ENCODE peak calls at places on chromosomes 7 and 10, in eight cellular contexts. L, B, X, S, A, K, G and T are unnamed samples.
A peak's percentile ranks its signal among the peaks of the same experiment; 100 is the strongest.

GRCh38 chr10:70694410-70695179 is 22.3 kb downstream of the ADAMTS14 start:
- DNase-seq in L (no peak), B (no peak), X (no peak), S (no peak), A (peak; percentile 88), K (no peak), G (no peak), T (no peak)

GRCh38 chr7:94590526-94591162 is 65.3 kb downstream of the SGCE start:
- DNase-seq in L (no peak), B (no peak), X (peak; percentile 11), S (no peak), A (no peak), K (no peak), G (no peak), T (no peak)

GRCh38 chr10:59172567-59172966 is 3.9 kb upstream of the PHYHIPL start:
- DNase-seq in L (no peak), B (no peak), X (no peak), S (no peak), A (no peak), K (no peak), G (no peak), T (no peak)

GRCh38 chr7:149814494-149814893 is 23.7 kb upstream of the ZNF862 start:
- DNase-seq in L (no peak), B (no peak), X (no peak), S (no peak), A (no peak), K (no peak), G (no peak), T (no peak)

GRCh38 chr10:25725917-25726716 is 207.9 kb upstream of the MYO3A start:
- DNase-seq in L (no peak), B (peak; percentile 29), X (peak; percentile 19), S (peak; percentile 14), A (peak; percentile 69), K (no peak), G (no peak), T (no peak)

GRCh38 chr7:91892099-91892788 is 11.7 kb upstream of the MTERF1 start:
- DNase-seq in L (no peak), B (no peak), X (no peak), S (no peak), A (no peak), K (no peak), G (no peak), T (no peak)

GRCh38 chr7:115851291-115851690 is 179.3 kb downstream of the TFEC start:
- DNase-seq in L (no peak), B (peak; percentile 7), X (no peak), S (no peak), A (peak; percentile 71), K (no peak), G (no peak), T (no peak)

GRCh38 chr10:409403-410040 is 274.3 kb downstream of the ZMYND11 start:
- DNase-seq in L (no peak), B (no peak), X (no peak), S (no peak), A (no peak), K (no peak), G (no peak), T (peak; percentile 47)

GRCh38 chr10:35827783-35828182 is 185.7 kb upstream of the FZD8 start:
- DNase-seq in L (no peak), B (no peak), X (no peak), S (no peak), A (no peak), K (no peak), G (no peak), T (peak; percentile 83)

GRCh38 chr10:88271736-88272135 is 311.4 kb downstream of the RNLS start:
- DNase-seq in L (no peak), B (no peak), X (no peak), S (no peak), A (peak; percentile 50), K (peak; percentile 64), G (no peak), T (no peak)

GRCh38 chr10:7593068-7593467 is 73.7 kb downstream of the ITIH5 start:
- DNase-seq in L (no peak), B (no peak), X (no peak), S (no peak), A (peak; percentile 30), K (no peak), G (no peak), T (no peak)

GRCh38 chr7:64889686-64890162 is 13.3 kb upstream of the ZNF273 start:
- DNase-seq in L (no peak), B (no peak), X (no peak), S (no peak), A (no peak), K (peak; percentile 55), G (no peak), T (no peak)

GRCh38 chr10:7111574-7111973 is 299.3 kb downstream of the SFMBT2 start:
- DNase-seq in L (no peak), B (no peak), X (no peak), S (no peak), A (peak; percentile 80), K (no peak), G (no peak), T (no peak)

GRCh38 chr10:29668628-29669027 is 33.9 kb upstream of the SVIL start:
- DNase-seq in L (no peak), B (no peak), X (no peak), S (no peak), A (peak; percentile 30), K (no peak), G (no peak), T (no peak)

GRCh38 chr10:18000601-18001000 is 48.9 kb downstream of the SLC39A12 start:
- DNase-seq in L (no peak), B (no peak), X (no peak), S (no peak), A (peak; percentile 9), K (no peak), G (no peak), T (no peak)

GRCh38 chr10:116444527-116445142 is 17.0 kb downstream of the PNLIPRP3 start:
- DNase-seq in L (no peak), B (no peak), X (peak; percentile 16), S (peak; percentile 28), A (peak; percentile 55), K (no peak), G (no peak), T (no peak)

GRCh38 chr7:92448185-92448747 is 984 bp downstream of the GATAD1 start:
- DNase-seq in L (peak; percentile 26), B (peak; percentile 31), X (peak; percentile 36), S (peak; percentile 68), A (peak; percentile 81), K (peak; percentile 78), G (no peak), T (no peak)

GRCh38 chr10:127420138-127420684 is 128.9 kb upstream of the NPS start:
- DNase-seq in L (no peak), B (no peak), X (no peak), S (no peak), A (no peak), K (no peak), G (no peak), T (no peak)

GRCh38 chr10:30897547-30897946 is 134.1 kb downstream of the ZNF438 start:
- DNase-seq in L (no peak), B (no peak), X (no peak), S (no peak), A (no peak), K (no peak), G (no peak), T (no peak)

GRCh38 chr10:53325073-53325472 is 552.5 kb upstream of the MBL2 start:
- DNase-seq in L (no peak), B (peak; percentile 2), X (no peak), S (no peak), A (peak; percentile 60), K (no peak), G (no peak), T (no peak)

GRCh38 chr10:124743188-124744046 is 761 bp downstream of the FAM53B start:
- DNase-seq in L (no peak), B (no peak), X (peak; percentile 48), S (peak; percentile 41), A (peak; percentile 69), K (peak; percentile 79), G (peak; percentile 86), T (peak; percentile 92)

GRCh38 chr10:11863353-11864105 is 40.4 kb downstream of the PROSER2 start:
- DNase-seq in L (no peak), B (no peak), X (peak; percentile 48), S (no peak), A (no peak), K (no peak), G (no peak), T (no peak)

GRCh38 chr10:15419279-15419874 is 48.3 kb upstream of the FAM171A1 start:
- DNase-seq in L (no peak), B (peak; percentile 29), X (peak; percentile 14), S (peak; percentile 55), A (peak; percentile 61), K (no peak), G (no peak), T (no peak)

GRCh38 chr10:128405450-128405849 is 279.2 kb upstream of the MKI67 start:
- DNase-seq in L (no peak), B (no peak), X (no peak), S (no peak), A (no peak), K (no peak), G (no peak), T (no peak)

GRCh38 chr7:111438369-111439289 is 123.7 kb downstream of the IMMP2L start:
- DNase-seq in L (no peak), B (peak; percentile 12), X (no peak), S (no peak), A (peak; percentile 69), K (no peak), G (no peak), T (no peak)

GRCh38 chr10:133445268-133445732 is 8.4 kb upstream of the SCART1 start:
- DNase-seq in L (no peak), B (no peak), X (no peak), S (no peak), A (no peak), K (no peak), G (peak; percentile 68), T (peak; percentile 31)

GRCh38 chr10:45179716-45180115 is 135.7 kb downstream of the OR13A1 start:
- DNase-seq in L (no peak), B (no peak), X (no peak), S (no peak), A (peak; percentile 24), K (no peak), G (peak; percentile 82), T (no peak)

GRCh38 chr10:31768467-31768866 is 160.2 kb downstream of the ARHGAP12 start:
- DNase-seq in L (no peak), B (no peak), X (no peak), S (no peak), A (peak; percentile 69), K (no peak), G (no peak), T (no peak)

GRCh38 chr10:88897019-88897853 is 17.2 kb downstream of the STAMBPL1 start:
- DNase-seq in L (no peak), B (no peak), X (no peak), S (no peak), A (peak; percentile 60), K (no peak), G (no peak), T (no peak)

GRCh38 chr10:51685768-51686167 is 13.6 kb downstream of the CSTF2T start:
- DNase-seq in L (no peak), B (no peak), X (no peak), S (no peak), A (peak; percentile 59), K (no peak), G (no peak), T (no peak)

GRCh38 chr7:2689951-2690705 is 2.1 kb downstream of the AMZ1 start:
- DNase-seq in L (no peak), B (no peak), X (no peak), S (no peak), A (peak; percentile 24), K (no peak), G (no peak), T (no peak)

GRCh38 chr7:151423936-151424335 is 14.1 kb upstream of the WDR86 start:
- DNase-seq in L (no peak), B (no peak), X (no peak), S (no peak), A (no peak), K (no peak), G (no peak), T (no peak)

GRCh38 chr7:44883961-44884360 is 1.4 kb downstream of the PURB start:
- DNase-seq in L (no peak), B (no peak), X (no peak), S (no peak), A (no peak), K (no peak), G (no peak), T (no peak)

GRCh38 chr7:151436446-151437162 is 3.3 kb downstream of the CRYGN start:
- DNase-seq in L (no peak), B (no peak), X (no peak), S (no peak), A (no peak), K (no peak), G (peak; percentile 86), T (no peak)